ENCODE peak calls at places on chromosomes 16 and 17, in six cellular contexts. C is A549; U is fibroblast of lung; B is T-helper 1 cell; E is caudate nucleus; A is activated CD4-positive, alpha-beta T cell treated with anti-CD3 and anti-CD28 coated beads for 4 hours. D is an unnamed sample.

GRCh38 chr17:60171753-60172079 is 21.9 kb downstream of the CA4 start:
- DNase-seq in A (no peak), U (no peak), B (no peak), C (no peak), E (no peak), D (no peak)

GRCh38 chr17:17942846-17943245 is 29.4 kb downstream of the TOM1L2 start:
- DNase-seq in A (no peak), U (peak), C (no peak), E (no peak), B (no peak), D (no peak)

GRCh38 chr16:56125922-56126321 is 65.4 kb upstream of the GNAO1 start:
- DNase-seq in E (no peak), B (no peak), U (no peak), A (no peak), C (no peak), D (no peak)

GRCh38 chr17:60077672-60078519 is 825 bp downstream of the HEATR6 start:
- DNase-seq in A (peak), C (no peak), B (no peak), U (peak), E (no peak), D (peak)

GRCh38 chr17:15279011-15279477 is 13.9 kb upstream of the PMP22 start:
- DNase-seq in C (peak), E (no peak), U (peak), A (no peak), B (no peak), D (no peak)

GRCh38 chr16:13403326-13403725 is 501.9 kb downstream of the SHISA9 start:
- DNase-seq in E (no peak), C (no peak), B (no peak), A (no peak), U (no peak), D (no peak)

GRCh38 chr17:35244345-35245195 is 1.7 kb downstream of the SLFN5 start:
- DNase-seq in C (peak), A (peak), B (peak), U (peak), E (no peak), D (peak)

GRCh38 chr17:62774338-62774737 is 33.8 kb downstream of the MARCHF10 start:
- DNase-seq in C (no peak), A (no peak), E (no peak), B (no peak), U (no peak), D (no peak)

GRCh38 chr16:81283044-81283443 is 31.7 kb upstream of the GAN start:
- DNase-seq in E (no peak), U (no peak), B (no peak), C (no peak), A (no peak), D (no peak)

GRCh38 chr16:74830646-74831045 is 56.0 kb upstream of the FA2H start:
- DNase-seq in A (no peak), B (no peak), U (no peak), C (no peak), E (no peak), D (no peak)

GRCh38 chr16:55623640-55624039 is 32.1 kb upstream of the SLC6A2 start:
- DNase-seq in U (no peak), B (no peak), C (no peak), E (no peak), A (no peak), D (no peak)

GRCh38 chr17:78828470-78829185 is 12.0 kb downstream of the USP36 start:
- DNase-seq in A (no peak), E (no peak), U (peak), B (no peak), C (peak), D (peak)

GRCh38 chr16:16141784-16142396 is 81.4 kb downstream of the ABCC6 start:
- DNase-seq in E (no peak), C (no peak), B (no peak), U (no peak), A (no peak), D (no peak)

D was measured in activated CD4-positive, alpha-beta memory T cell treated with anti-CD3 and anti-CD28 coated beads for 36 hours.